ENCODE peak calls at places on chromosomes 1 and 21, in four cellular contexts. H, A, K and U are unnamed samples.

GRCh38 chr1:6029351-6029750 is 16.3 kb upstream of the KCNAB2 start:
- DNase-seq in H (no peak), A (no peak), K (no peak), U (no peak)

GRCh38 chr1:56584910-56585528 is 5.7 kb upstream of the PLPP3 start:
- DNase-seq in H (peak; percentile 50), A (peak; percentile 83), K (peak; percentile 71), U (no peak)

GRCh38 chr21:37974081-37974480 is 57.8 kb upstream of the KCNJ6 start:
- DNase-seq in H (no peak), A (peak; percentile 14), K (no peak), U (no peak)

GRCh38 chr1:237429252-237429651 is 387.3 kb downstream of the RYR2 start:
- DNase-seq in H (no peak), A (no peak), K (peak; percentile 86), U (no peak)

GRCh38 chr1:32742132-32742947 is 39.8 kb upstream of the SYNC start:
- DNase-seq in H (no peak), A (no peak), K (no peak), U (no peak)

GRCh38 chr1:59485949-59486348 is 189.1 kb downstream of the FGGY start:
- DNase-seq in H (no peak), A (no peak), K (no peak), U (no peak)

GRCh38 chr1:115807723-115808122 is 33.2 kb downstream of the NHLH2 start:
- DNase-seq in H (peak; percentile 65), A (peak; percentile 86), K (peak; percentile 66), U (peak; percentile 92)

GRCh38 chr1:17475729-17476128 is 36.3 kb upstream of the RCC2 start:
- DNase-seq in H (peak; percentile 29), A (peak; percentile 47), K (no peak), U (no peak)

GRCh38 chr21:33858672-33859372 is 56.8 kb downstream of the ATP5PO start:
- DNase-seq in H (no peak), A (no peak), K (no peak), U (no peak)

GRCh38 chr1:195495720-195496635 is 1112.3 kb downstream of the KCNT2 start:
- DNase-seq in H (no peak), A (no peak), K (no peak), U (peak; percentile 9)

GRCh38 chr1:3545363-3546047 is 65.8 kb downstream of the MEGF6 start:
- DNase-seq in H (no peak), A (peak; percentile 36), K (no peak), U (no peak)

GRCh38 chr21:39712976-39713375 is 32.0 kb upstream of the IGSF5 start:
- DNase-seq in H (no peak), A (no peak), K (no peak), U (no peak)

GRCh38 chr1:156055343-156055645 is 712 bp downstream of the LAMTOR2 start:
- DNase-seq in H (no peak), A (no peak), K (no peak), U (no peak)

GRCh38 chr1:243926803-243927245 is 76.8 kb upstream of the AKT3 start:
- DNase-seq in H (peak; percentile 97), A (peak; percentile 94), K (peak; percentile 53), U (peak; percentile 82)

GRCh38 chr1:109963864-109964263 is 20.7 kb upstream of the AHCYL1 start:
- DNase-seq in H (no peak), A (peak; percentile 52), K (no peak), U (no peak)

GRCh38 chr1:55833452-55834160 is 618.4 kb upstream of the USP24 start:
- DNase-seq in H (no peak), A (peak; percentile 49), K (no peak), U (no peak)

GRCh38 chr1:76998582-76999189 is 131.4 kb downstream of the ST6GALNAC5 start:
- DNase-seq in H (peak; percentile 26), A (peak; percentile 93), K (no peak), U (no peak)

GRCh38 chr1:58999676-59000075 is 215.8 kb upstream of the JUN start:
- DNase-seq in H (no peak), A (no peak), K (no peak), U (no peak)

GRCh38 chr21:43302356-43302700 is 124.6 kb downstream of the SIK1 start:
- DNase-seq in H (no peak), A (no peak), K (no peak), U (no peak)

GRCh38 chr1:183433703-183434102 is 15.5 kb upstream of the NMNAT2 start:
- DNase-seq in H (no peak), A (no peak), K (no peak), U (no peak)

GRCh38 chr1:116439701-116440100 is 66.7 kb downstream of the ATP1A1 start:
- DNase-seq in H (no peak), A (no peak), K (no peak), U (no peak)

GRCh38 chr1:36111151-36111550 is 13.9 kb downstream of the COL8A2 start:
- DNase-seq in H (no peak), A (no peak), K (no peak), U (no peak)

GRCh38 chr1:239308701-239309333 is 77.6 kb upstream of the CHRM3 start:
- DNase-seq in H (peak; percentile 3), A (peak; percentile 4), K (peak; percentile 38), U (peak; percentile 40)

GRCh38 chr1:33126411-33127000 is 45.6 kb downstream of the AZIN2 start:
- DNase-seq in H (no peak), A (no peak), K (no peak), U (no peak)

GRCh38 chr1:160855181-160855981 is 7.3 kb downstream of the CD244 start:
- DNase-seq in H (no peak), A (no peak), K (no peak), U (no peak)

GRCh38 chr1:31376374-31377134 is 3.7 kb upstream of the FABP3 start:
- DNase-seq in H (peak; percentile 97), A (peak; percentile 94), K (no peak), U (peak; percentile 63)

GRCh38 chr1:232553050-232553754 is 76.7 kb downstream of the SIPA1L2 start:
- DNase-seq in H (peak; percentile 31), A (no peak), K (no peak), U (no peak)

GRCh38 chr1:93763981-93764750 is 82.5 kb upstream of the BCAR3 start:
- DNase-seq in H (no peak), A (no peak), K (no peak), U (no peak)

GRCh38 chr1:33683913-33684312 is 180.0 kb upstream of the HMGB4 start:
- DNase-seq in H (no peak), A (no peak), K (no peak), U (no peak)

GRCh38 chr1:116075981-116076380 is 35.2 kb upstream of the MAB21L3 start:
- DNase-seq in H (peak; percentile 2), A (no peak), K (no peak), U (no peak)

GRCh38 chr1:93448983-93449805 is 1.3 kb downstream of the FNBP1L start:
- DNase-seq in H (no peak), A (peak; percentile 74), K (peak; percentile 33), U (no peak)

GRCh38 chr1:162091681-162092524 is 22.4 kb downstream of the NOS1AP start:
- DNase-seq in H (no peak), A (peak; percentile 40), K (peak; percentile 65), U (peak; percentile 95)
- H3K4me3 ChIP-seq in H (no peak overlapping the region), A (no peak overlapping the region), K (no peak overlapping the region), U (no peak overlapping the region)

DNA sequence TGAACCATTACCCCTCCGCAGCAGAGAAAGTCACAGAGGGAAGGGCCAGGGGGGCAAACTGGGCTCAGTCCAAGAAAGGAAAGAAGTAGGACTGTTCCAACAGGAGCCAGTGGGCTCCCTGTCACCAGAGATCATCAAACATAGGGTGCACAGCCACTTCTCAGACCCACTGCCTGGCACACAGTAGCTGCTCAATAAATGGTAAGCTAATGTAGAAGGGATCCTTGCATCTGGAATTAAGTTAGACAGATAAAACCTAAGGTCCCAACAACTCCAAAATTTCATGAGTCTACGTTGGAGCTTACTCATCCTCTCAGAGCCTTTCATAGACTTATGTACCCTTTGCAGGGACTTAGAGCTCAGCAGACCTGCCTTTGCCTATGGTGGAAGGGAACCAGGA is 3.5 kb downstream of the BLACAT1 start:
- DNase-seq in H (no peak), A (no peak), K (no peak), U (no peak)
- H3K4me3 ChIP-seq in H (no peak overlapping the region), A (no peak overlapping the region), K (no peak overlapping the region), U (no peak overlapping the region)

DNA sequence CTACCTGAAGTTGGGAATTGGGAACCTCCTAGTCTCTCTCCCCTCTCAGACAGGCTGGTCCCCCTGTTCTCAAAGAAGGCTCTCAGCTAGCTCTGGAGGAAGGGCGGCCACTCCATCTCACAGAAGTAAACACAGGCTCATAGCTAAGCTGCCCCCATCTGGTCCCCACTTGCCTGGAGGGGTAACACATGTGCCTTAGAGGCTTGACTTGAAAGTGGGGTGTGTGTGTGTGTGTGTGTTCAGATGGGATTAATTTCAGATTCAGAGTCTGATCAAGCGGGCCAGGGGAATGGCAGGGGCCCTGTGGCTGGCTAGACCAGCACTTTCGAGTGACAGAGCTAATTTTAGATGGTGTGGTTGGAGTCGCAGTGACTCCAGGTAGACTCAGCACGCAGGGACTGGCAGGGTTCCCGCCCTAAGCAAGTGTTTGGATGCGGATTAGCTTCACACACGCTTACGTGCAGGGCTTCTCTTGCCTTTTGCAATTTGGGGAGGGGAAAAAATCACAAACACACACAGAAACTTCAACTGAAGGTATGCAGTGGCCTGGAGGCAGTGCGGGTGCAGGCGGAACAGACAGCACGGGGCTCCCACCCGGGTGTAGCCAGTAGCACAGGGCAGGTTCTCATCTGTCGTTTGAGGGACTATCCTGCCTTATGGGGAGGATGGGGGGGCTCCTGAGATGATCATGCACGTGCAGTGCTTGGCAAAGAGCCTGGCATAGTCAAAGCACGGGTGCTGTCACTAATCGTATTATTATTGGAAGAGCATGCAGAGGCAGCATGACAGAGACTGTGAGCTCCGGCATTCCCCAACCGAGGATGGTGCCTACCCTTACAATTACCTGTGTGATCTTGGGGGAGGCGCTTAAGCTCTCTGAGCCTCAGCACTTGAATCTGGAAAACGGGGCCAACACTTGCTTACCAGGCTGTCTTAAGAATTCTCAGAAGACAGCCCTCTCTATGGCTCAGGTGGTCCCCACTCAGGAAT is 1.3 kb downstream of the EDN2 start:
- DNase-seq in H (no peak), A (no peak), K (no peak), U (no peak)
- H3K4me3 ChIP-seq in H (no peak overlapping the region), A (no peak overlapping the region), K (no peak overlapping the region), U (no peak overlapping the region)

GRCh38 chr1:47231314-47232186 is 475 bp downstream of the TAL1 start:
- DNase-seq in H (peak; percentile 14), A (peak; percentile 55), K (peak; percentile 25), U (no peak)

GRCh38 chr1:47233165-47233564 is 1.1 kb upstream of the TAL1 start:
- DNase-seq in H (no peak), A (no peak), K (no peak), U (no peak)

GRCh38 chr1:47230692-47231313 is 1.2 kb downstream of the TAL1 start:
- DNase-seq in H (no peak), A (peak; percentile 18), K (peak; percentile 18), U (no peak)

GRCh38 chr1:47229884-47230691 is 1.9 kb downstream of the TAL1 start:
- DNase-seq in H (no peak), A (no peak), K (no peak), U (no peak)

DNA sequence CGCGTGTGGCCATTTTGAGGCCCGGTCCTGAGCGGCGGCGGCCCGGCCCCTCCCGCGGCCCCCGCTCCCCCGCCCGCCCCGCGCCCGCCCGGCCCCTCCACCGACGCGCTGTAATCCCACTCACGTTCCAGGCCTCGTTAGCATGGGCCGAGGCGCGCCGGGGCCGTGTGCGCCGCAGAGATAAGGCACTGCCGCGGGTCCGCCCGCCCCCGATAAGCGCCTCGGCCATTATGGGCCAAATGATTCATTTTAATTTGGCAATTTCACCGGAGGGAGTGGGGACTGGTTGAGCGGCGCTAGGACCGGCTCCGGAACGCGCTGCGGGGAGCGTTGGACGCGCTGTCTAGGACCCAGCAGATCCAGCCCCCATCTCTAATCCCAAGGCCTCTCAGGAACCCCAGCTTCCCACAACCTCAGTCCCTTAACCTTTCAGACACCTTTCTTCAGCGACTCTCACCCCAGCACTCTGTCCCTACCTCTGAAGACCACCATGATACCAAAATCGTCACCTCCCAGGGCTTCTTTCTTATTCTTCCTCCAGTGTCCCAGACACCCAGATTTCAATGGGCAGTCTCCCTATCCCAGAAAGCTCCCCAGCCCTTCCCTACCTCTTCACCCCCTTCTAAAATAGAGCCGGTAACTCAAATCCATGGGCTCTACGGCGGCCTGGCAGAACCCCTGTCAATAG is at the start of gene TAL1:
- DNase-seq in H (no peak), A (no peak), K (no peak), U (no peak)
- H3K4me3 ChIP-seq in H (no peak within 1 kb of the TSS), A (peak within 1 kb of the TSS; percentile 17), K (peak within 1 kb of the TSS; percentile 37), U (peak within 1 kb of the TSS; percentile 20)